ENCODE peak calls at places on chromosome 2, in five cellular contexts. W, Q, M, E and I are unnamed samples.
A peak's percentile ranks its signal among the peaks of the same experiment; 100 is the strongest.

GRCh38 chr2:240498171-240498957 is 59.4 kb downstream of the ANKMY1 start:
- DNase-seq in Q (no peak), E (no peak), W (no peak), M (no peak), I (no peak)

GRCh38 chr2:221283896-221284295 is 288.2 kb downstream of the EPHA4 start:
- DNase-seq in M (no peak), W (no peak), Q (no peak), E (peak; percentile 76), I (no peak)

GRCh38 chr2:233053928-233054774 is 6.0 kb upstream of the INPP5D start:
- DNase-seq in M (peak; percentile 88), Q (peak; percentile 69), W (peak; percentile 58), E (peak; percentile 53), I (peak; percentile 62)

GRCh38 chr2:220228310-220229006 is 601.0 kb downstream of the SLC4A3 start:
- DNase-seq in E (peak; percentile 99), W (no peak), Q (no peak), M (no peak), I (no peak)

GRCh38 chr2:67564076-67564475 is 166.9 kb downstream of the ETAA1 start:
- DNase-seq in Q (no peak), M (no peak), W (no peak), E (peak; percentile 22), I (peak; percentile 26)

GRCh38 chr2:186636800-186637795 is 47.2 kb downstream of the ITGAV start:
- DNase-seq in Q (no peak), M (no peak), W (no peak), E (no peak), I (no peak)

GRCh38 chr2:102585704-102586404 is 33.5 kb upstream of the SLC9A2 start:
- DNase-seq in E (no peak), M (no peak), W (no peak), Q (no peak), I (no peak)

GRCh38 chr2:189756311-189756710 is 6.3 kb downstream of the OSGEPL1 start:
- DNase-seq in E (no peak), Q (no peak), M (no peak), W (no peak), I (no peak)

GRCh38 chr2:105806994-105807393 is 62.3 kb downstream of the NCK2 start:
- DNase-seq in E (no peak), W (no peak), Q (no peak), M (peak; percentile 46), I (no peak)

GRCh38 chr2:43086451-43087221 is 139.8 kb downstream of the ZFP36L2 start:
- DNase-seq in Q (peak; percentile 99), M (no peak), W (no peak), E (peak; percentile 99), I (peak; percentile 94)